ENCODE peak calls at places on chromosomes 16 and 17, in eight cellular contexts. H, K, Z, O, B, U, R and G are unnamed samples.

GRCh38 chr16:84656557-84657130 is 8.3 kb downstream of the KLHL36 start:
- DNase-seq in H (no peak), B (no peak), R (no peak), U (peak; percentile 30), O (no peak), K (no peak), Z (no peak), G (no peak)

GRCh38 chr17:81132197-81132540 is 33.1 kb upstream of the PVALEF start:
- DNase-seq in R (no peak), H (no peak), B (no peak), O (no peak), Z (no peak), U (no peak), K (no peak), G (no peak)

GRCh38 chr17:13182854-13183253 is 165.0 kb upstream of the ELAC2 start:
- DNase-seq in R (no peak), K (no peak), Z (peak; percentile 55), H (no peak), B (no peak), O (no peak), U (no peak), G (no peak)

GRCh38 chr16:6926341-6926740 is 406.3 kb upstream of the RBFOX1 start:
- DNase-seq in K (no peak), B (no peak), U (no peak), Z (no peak), R (no peak), H (no peak), O (no peak), G (no peak)

GRCh38 chr17:74972107-74972972 is at the start of gene HID1:
- DNase-seq in Z (peak; percentile 81), K (peak; percentile 56), O (peak; percentile 87), H (peak; percentile 77), U (peak; percentile 72), R (peak; percentile 21), B (peak; percentile 70), G (peak; percentile 86)

GRCh38 chr17:15885770-15886169 is 59.2 kb upstream of the ADORA2B start:
- DNase-seq in Z (no peak), R (peak; percentile 41), O (no peak), K (no peak), H (no peak), B (no peak), U (no peak), G (no peak)

GRCh38 chr17:81053043-81053970 is 18.4 kb downstream of the BAIAP2 start:
- DNase-seq in Z (no peak), U (no peak), R (no peak), O (no peak), H (peak; percentile 65), B (no peak), K (no peak), G (no peak)

GRCh38 chr17:7745748-7746470 is 28.4 kb downstream of the DNAH2 start:
- DNase-seq in Z (no peak), H (no peak), O (peak; percentile 3), B (no peak), K (peak; percentile 70), U (no peak), R (peak; percentile 92), G (no peak)

GRCh38 chr17:10716218-10716617 is 13.6 kb downstream of the TMEM220 start:
- DNase-seq in U (no peak), O (no peak), K (no peak), Z (no peak), R (no peak), B (no peak), H (no peak), G (no peak)

GRCh38 chr16:49596699-49597291 is 223.2 kb downstream of the C16orf78 start:
- DNase-seq in B (peak; percentile 22), O (no peak), K (no peak), R (no peak), U (no peak), Z (no peak), H (no peak), G (no peak)